ENCODE peak calls at places on chromosomes 16 and 17, in nine cellular contexts. A is testis, B is transverse colon, O is heart left ventricle, M is A549, T is IMR-90, F is esophagus muscularis mucosa, X is breast epithelium, Q is HCT116. P is an unnamed sample.

GRCh38 chr16:75023019-75023418 is 24.2 kb downstream of the ZNRF1 start:
- DNase-seq in X (no peak), T (peak; percentile 70), B (no peak), Q (no peak), F (no peak), M (no peak), A (no peak), O (no peak), P (no peak)

GRCh38 chr17:2174471-2175293 is 119.8 kb downstream of the HIC1 start:
- DNase-seq in X (no peak), B (peak; percentile 25), A (peak; percentile 54), O (peak; percentile 69), M (no peak), F (no peak), T (peak; percentile 99), Q (no peak), P (no peak)

GRCh38 chr17:49180303-49180702 is 30.1 kb downstream of the GNGT2 start:
- DNase-seq in X (peak; percentile 61), O (peak; percentile 66), A (peak; percentile 81), B (peak; percentile 74), F (no peak), T (peak; percentile 36), M (peak; percentile 79), Q (peak; percentile 74), P (peak; percentile 28)

GRCh38 chr16:85359147-85359822 is 247.0 kb upstream of the CIBAR2 start:
- DNase-seq in M (no peak), Q (no peak), T (peak; percentile 34), X (no peak), A (no peak), F (no peak), O (no peak), B (no peak), P (no peak)

GRCh38 chr17:81299846-81300585 is 4.9 kb upstream of the SLC38A10 start:
- DNase-seq in T (no peak), B (no peak), F (no peak), A (no peak), M (no peak), X (no peak), Q (no peak), O (no peak), P (no peak)

GRCh38 chr17:48624544-48625501 is 1.3 kb downstream of the HOXB9 start:
- DNase-seq in B (peak; percentile 51), A (no peak), X (no peak), M (peak; percentile 74), T (no peak), O (no peak), Q (no peak), F (no peak), P (no peak)

GRCh38 chr17:34255841-34256240 is 756 bp downstream of the CCL2 start:
- DNase-seq in O (no peak), M (no peak), X (no peak), Q (no peak), B (no peak), T (no peak), F (no peak), A (no peak), P (no peak)

GRCh38 chr16:16118337-16118736 is 105.0 kb downstream of the ABCC6 start:
- DNase-seq in O (no peak), A (no peak), M (no peak), T (no peak), F (no peak), B (no peak), Q (no peak), X (no peak), P (no peak)

GRCh38 chr16:566475-567361 is at the start of gene NHLRC4:
- DNase-seq in O (peak; percentile 85), X (peak; percentile 81), F (peak; percentile 93), B (peak; percentile 78), Q (no peak), M (no peak), A (peak; percentile 92), T (peak; percentile 54), P (peak; percentile 97)

GRCh38 chr17:77503293-77503655 is 362.5 kb downstream of the SEC14L1 start:
- DNase-seq in A (no peak), T (no peak), B (no peak), Q (no peak), F (no peak), X (no peak), O (no peak), M (no peak), P (no peak)

GRCh38 chr17:10304758-10305300 is 68.0 kb downstream of the MYH13 start:
- DNase-seq in A (no peak), T (no peak), X (no peak), F (no peak), B (no peak), M (no peak), O (no peak), Q (no peak), P (no peak)

GRCh38 chr16:50999181-50999580 is 151.9 kb downstream of the SALL1 start:
- DNase-seq in Q (no peak), F (no peak), B (no peak), T (no peak), A (no peak), X (no peak), M (no peak), O (no peak), P (no peak)

GRCh38 chr16:749010-749409 is 8.2 kb upstream of the CIAO3 start:
- DNase-seq in X (no peak), B (no peak), Q (no peak), A (no peak), F (no peak), T (peak; percentile 81), O (no peak), M (no peak), P (no peak)

GRCh38 chr17:12806630-12807029 is 17.3 kb downstream of the ARHGAP44 start:
- DNase-seq in T (no peak), M (no peak), O (no peak), B (no peak), X (no peak), Q (no peak), A (no peak), F (no peak), P (no peak)

GRCh38 chr17:48601528-48602430 is 3.0 kb downstream of the HOXB6 start:
- DNase-seq in O (no peak), T (no peak), F (no peak), Q (no peak), A (no peak), M (peak; percentile 54), X (no peak), B (peak; percentile 77), P (no peak)

GRCh38 chr17:67639555-67639954 is 78.2 kb upstream of the NOL11 start:
- DNase-seq in B (no peak), F (no peak), X (no peak), M (no peak), T (no peak), O (no peak), A (no peak), Q (no peak), P (no peak)

GRCh38 chr17:7260601-7261376 is 1.5 kb downstream of the CLDN7 start:
- DNase-seq in X (peak; percentile 86), Q (no peak), O (no peak), A (no peak), B (peak; percentile 84), F (no peak), T (no peak), M (no peak), P (peak; percentile 79)
- TF ChIP-seq POLR2A in X (no peak), Q (no peak), O (no peak), A (no peak), B (peak; percentile 64), F (no peak), T (no peak), M (no peak), P (no peak)

GRCh38 chr17:65055708-65056638 is 567 bp downstream of the GNA13 start:
- DNase-seq in T (peak; percentile 22), A (peak; percentile 80), O (peak; percentile 72), X (peak; percentile 68), F (no peak), M (peak; percentile 73), B (peak; percentile 69), Q (peak; percentile 16), P (no peak)
- TF ChIP-seq POLR2A in T (no peak), A (peak; percentile 32), O (peak; percentile 56), X (no peak), F (peak; percentile 58), M (peak; percentile 91), B (peak; percentile 4), Q (no peak), P (no peak)

GRCh38 chr16:8963825-8964441 is at the start of gene USP7:
- DNase-seq in B (peak; percentile 94), X (peak; percentile 91), O (peak; percentile 95), M (peak; percentile 78), A (peak; percentile 91), T (peak; percentile 86), Q (peak; percentile 63), F (peak; percentile 96), P (peak; percentile 92)
- TF ChIP-seq POLR2A in B (peak; percentile 48), X (no peak), O (no peak), M (peak; percentile 57), A (no peak), T (peak; percentile 77), Q (peak; percentile 44), F (no peak), P (peak; percentile 36)

GRCh38 chr16:23148166-23148512 is 1.1 kb downstream of the USP31 start:
- DNase-seq in T (no peak), B (no peak), A (no peak), O (no peak), Q (no peak), M (no peak), F (no peak), X (no peak), P (no peak)

GRCh38 chr16:23147666-23148065 is 1.6 kb downstream of the USP31 start:
- DNase-seq in O (no peak), T (no peak), M (no peak), B (no peak), X (no peak), A (no peak), Q (no peak), F (no peak), P (no peak)

GRCh38 chr16:23149267-23149992 is at the start of gene USP31:
- DNase-seq in A (peak; percentile 97), Q (peak; percentile 86), X (peak; percentile 95), T (peak; percentile 93), F (peak; percentile 98), O (peak; percentile 97), B (peak; percentile 96), M (peak; percentile 82), P (peak; percentile 83)

GRCh38 chr16:23149993-23150364 is 727 bp upstream of the USP31 start:
- DNase-seq in M (no peak), X (no peak), T (no peak), Q (no peak), O (no peak), A (no peak), B (no peak), F (no peak), P (no peak)

DNA sequence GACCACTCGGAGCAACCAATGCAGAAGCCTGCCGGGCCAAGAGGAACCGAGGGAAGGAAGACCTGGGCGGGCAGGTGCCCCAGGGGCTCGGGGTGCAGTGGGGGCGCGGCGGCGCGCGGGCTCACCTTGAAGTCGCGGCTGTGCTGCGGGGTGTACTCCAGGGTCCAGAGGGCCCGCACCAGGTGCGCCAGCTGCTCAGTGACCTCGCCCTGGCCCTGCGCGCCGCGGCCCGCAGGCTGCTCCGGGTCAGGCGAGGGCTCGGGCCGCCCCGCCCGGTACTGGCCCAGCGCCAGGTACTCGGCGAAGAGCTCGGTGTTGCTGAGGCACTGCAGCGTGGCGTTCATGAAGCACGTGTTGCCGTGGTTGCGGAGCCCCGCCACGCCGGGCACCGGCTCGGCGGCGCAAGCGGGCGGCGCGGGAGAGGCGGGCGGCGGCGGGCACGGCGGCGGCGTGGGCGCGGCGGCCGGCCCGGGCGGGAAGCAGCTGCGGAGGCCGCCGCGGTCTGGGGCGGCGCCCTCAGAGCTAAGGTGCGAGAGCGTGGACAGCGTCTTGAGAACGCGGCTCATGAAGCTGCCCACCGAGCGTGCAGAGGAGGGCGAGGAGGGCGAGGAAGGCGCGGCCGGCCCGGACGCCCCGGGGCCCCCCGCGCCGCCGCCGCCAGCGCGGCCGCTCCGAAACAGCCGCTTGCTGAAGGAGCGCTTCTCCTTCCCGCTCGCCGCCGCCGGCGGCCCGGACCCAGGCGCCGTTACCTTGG is 562 bp downstream of the USP31 start:
- DNase-seq in B (peak; percentile 83), X (peak; percentile 69), O (peak; percentile 83), M (peak; percentile 35), F (no peak), A (peak; percentile 79), Q (no peak), T (peak; percentile 22), P (peak; percentile 48)
- TF ChIP-seq POLR2A in B (no peak), X (no peak), O (no peak), M (no peak), F (no peak), A (no peak), Q (peak; percentile 11), T (no peak), P (no peak)

P was measured in GM12891.